ENCODE peak calls at places on chromosomes 12 and 14, in four cellular contexts. P, A, U and Q are unnamed samples.
A peak's percentile ranks its signal among the peaks of the same experiment; 100 is the strongest.

GRCh38 chr14:104432611-104433231 is 146.8 kb upstream of the C14orf180 start:
- DNase-seq in P (no peak), A (no peak), U (no peak), Q (no peak)

GRCh38 chr12:26401874-26402273 is 206.5 kb downstream of the SSPN start:
- DNase-seq in P (no peak), A (no peak), U (no peak), Q (no peak)

GRCh38 chr12:77837876-77838291 is 7.2 kb downstream of the NAV3 start:
- DNase-seq in P (no peak), A (no peak), U (no peak), Q (no peak)

GRCh38 chr14:77979666-77980351 is 179.9 kb downstream of the ADCK1 start:
- DNase-seq in P (no peak), A (no peak), U (no peak), Q (no peak)

GRCh38 chr12:38934696-38935095 is 29.3 kb upstream of the CPNE8 start:
- DNase-seq in P (no peak), A (no peak), U (no peak), Q (no peak)

GRCh38 chr14:35932659-35933159 is 106.6 kb downstream of the BRMS1L start:
- DNase-seq in P (no peak), A (no peak), U (no peak), Q (no peak)

GRCh38 chr12:63968685-63969084 is 124.2 kb downstream of the SRGAP1 start:
- DNase-seq in P (no peak), A (no peak), U (no peak), Q (no peak)

GRCh38 chr14:35687335-35687939 is 121.7 kb downstream of the RALGAPA1 start:
- DNase-seq in P (peak; percentile 24), A (no peak), U (peak; percentile 11), Q (no peak)

GRCh38 chr14:59022144-59022543 is 166.3 kb upstream of the DAAM1 start:
- DNase-seq in P (no peak), A (no peak), U (no peak), Q (no peak)